ENCODE peak calls at places on chromosomes 2 and 18, in six cellular contexts. K, A, F, U, R and D are unnamed samples. For H3K4me1, the result is how much of the 10 kb centered on the place peaks cover.

GRCh38 chr18:13424377-13424776 is 205.8 kb downstream of the LDLRAD4 start:
- DNase-seq in K (no peak), A (no peak), R (no peak), U (no peak), F (no peak), D (no peak)

GRCh38 chr18:27803957-27804356 is 373.0 kb downstream of the CDH2 start:
- DNase-seq in F (no peak), R (no peak), A (no peak), K (no peak), U (no peak), D (peak)

GRCh38 chr2:842151-842792 is 108.4 kb upstream of the SNTG2 start:
- DNase-seq in K (no peak), R (no peak), F (no peak), U (no peak), A (no peak), D (no peak)

GRCh38 chr2:126644630-126645191 is 11.2 kb upstream of the GYPC start:
- DNase-seq in U (peak), F (no peak), K (no peak), R (no peak), A (no peak), D (no peak)

GRCh38 chr2:209791151-209791550 is 19.5 kb downstream of the UNC80 start:
- DNase-seq in K (no peak), R (no peak), U (no peak), F (no peak), A (no peak), D (no peak)

GRCh38 chr18:21914739-21915319 is 174.2 kb downstream of the MIB1 start:
- DNase-seq in U (no peak), F (peak), A (no peak), R (no peak), K (no peak), D (peak)

GRCh38 chr2:67130526-67131309 is 266.4 kb upstream of the ETAA1 start:
- DNase-seq in K (no peak), R (no peak), A (no peak), F (no peak), U (no peak), D (peak)

GRCh38 chr2:171893196-171893823 is 734 bp downstream of the SLC25A12 start:
- DNase-seq in R (no peak), U (no peak), A (no peak), F (no peak), K (no peak), D (peak)

GRCh38 chr18:24461996-24462395 is 1.6 kb downstream of the HRH4 start:
- DNase-seq in A (no peak), K (no peak), R (no peak), U (no peak), F (no peak), D (no peak)

GRCh38 chr2:173350383-173350782 is 4.3 kb upstream of the CDCA7 start:
- DNase-seq in U (no peak), R (no peak), A (no peak), K (no peak), F (no peak), D (no peak)

GRCh38 chr2:31083204-31083993 is 54.8 kb downstream of the GALNT14 start:
- DNase-seq in U (no peak), K (no peak), F (no peak), A (no peak), R (no peak), D (no peak)

GRCh38 chr2:196846295-196846694 is 37.1 kb upstream of the C2orf66 start:
- DNase-seq in K (no peak), R (no peak), A (no peak), U (no peak), F (no peak), D (no peak)

GRCh38 chr2:115422004-115422634 is 979.7 kb downstream of the DPP10 start:
- DNase-seq in F (no peak), U (no peak), A (no peak), K (no peak), R (no peak), D (no peak)

GRCh38 chr2:38900726-38901125 is 11.1 kb downstream of the ARHGEF33 start:
- DNase-seq in R (no peak), A (no peak), F (no peak), K (no peak), U (no peak), D (no peak)

GRCh38 chr2:170277943-170278342 is 100.0 kb downstream of the MYO3B start:
- DNase-seq in R (no peak), F (no peak), K (no peak), U (no peak), A (no peak), D (no peak)

GRCh38 chr2:238143239-238143951 is 4.9 kb downstream of the KLHL30 start:
- DNase-seq in K (peak), A (no peak), U (no peak), R (peak), F (no peak), D (peak)

GRCh38 chr2:84697895-84698294 is 181.6 kb downstream of the DNAH6 start:
- DNase-seq in F (no peak), R (no peak), A (no peak), K (no peak), U (no peak), D (no peak)

GRCh38 chr2:200765995-200766660 is 45.6 kb upstream of the BZW1 start:
- DNase-seq in F (no peak), U (no peak), A (no peak), R (no peak), K (peak), D (no peak)

GRCh38 chr2:53768233-53768542 is 584 bp downstream of the CHAC2 start:
- DNase-seq in R (no peak), F (peak), U (no peak), K (no peak), A (peak), D (peak)

GRCh38 chr18:67742954-67743353 is 226.4 kb upstream of the DSEL start:
- DNase-seq in R (no peak), U (no peak), K (no peak), A (no peak), F (no peak), D (peak)

GRCh38 chr2:222844323-222844722 is 16.5 kb upstream of the ACSL3 start:
- DNase-seq in U (no peak), R (no peak), A (no peak), F (no peak), K (no peak), D (peak)

GRCh38 chr18:76476665-76477561 is 18.1 kb downstream of the ZNF516 start:
- DNase-seq in A (no peak), F (no peak), K (no peak), U (no peak), R (no peak), D (peak)

GRCh38 chr2:84959045-84959493 is 11.9 kb upstream of the KCMF1 start:
- DNase-seq in K (no peak), A (no peak), R (no peak), U (no peak), F (no peak), D (peak)

GRCh38 chr2:38439226-38439612 is 62.1 kb upstream of the ATL2 start:
- DNase-seq in K (no peak), R (no peak), F (no peak), U (no peak), A (no peak), D (no peak)

GRCh38 chr2:71612581-71613520 is 159.5 kb downstream of the DYSF start:
- DNase-seq in U (no peak), R (peak), K (no peak), F (no peak), A (peak), D (no peak)

GRCh38 chr18:60347526-60348045 is 25.0 kb downstream of the MC4R start:
- DNase-seq in F (no peak), U (no peak), K (no peak), R (no peak), A (no peak), D (no peak)

DNA sequence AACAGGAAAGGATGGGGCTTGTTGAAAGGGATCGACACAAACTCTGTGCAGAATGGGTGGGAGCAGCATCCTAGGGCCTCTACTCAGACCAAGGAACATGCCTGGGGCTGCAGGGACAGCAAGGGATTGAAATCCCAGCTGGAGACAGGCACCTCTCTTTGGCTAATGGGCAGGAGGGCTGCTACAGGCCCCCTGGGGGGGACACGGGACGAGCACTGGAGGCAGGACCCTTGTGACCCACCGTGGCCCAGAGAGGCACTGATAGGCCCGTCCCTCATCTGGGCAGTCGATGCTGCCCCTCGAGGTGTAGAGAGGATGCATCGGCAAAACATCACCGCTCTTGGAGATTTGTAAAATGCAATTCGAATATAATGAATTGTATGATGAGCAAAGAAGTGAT is 5.1 kb downstream of the HS1BP3 start:
- DNase-seq in R (peak), U (no peak), A (no peak), F (no peak), K (peak), D (no peak)
- H3K4me1 ChIP-seq in R (under half), U (under half), A (under half), F (under half), K (under half), D (under half)

DNA sequence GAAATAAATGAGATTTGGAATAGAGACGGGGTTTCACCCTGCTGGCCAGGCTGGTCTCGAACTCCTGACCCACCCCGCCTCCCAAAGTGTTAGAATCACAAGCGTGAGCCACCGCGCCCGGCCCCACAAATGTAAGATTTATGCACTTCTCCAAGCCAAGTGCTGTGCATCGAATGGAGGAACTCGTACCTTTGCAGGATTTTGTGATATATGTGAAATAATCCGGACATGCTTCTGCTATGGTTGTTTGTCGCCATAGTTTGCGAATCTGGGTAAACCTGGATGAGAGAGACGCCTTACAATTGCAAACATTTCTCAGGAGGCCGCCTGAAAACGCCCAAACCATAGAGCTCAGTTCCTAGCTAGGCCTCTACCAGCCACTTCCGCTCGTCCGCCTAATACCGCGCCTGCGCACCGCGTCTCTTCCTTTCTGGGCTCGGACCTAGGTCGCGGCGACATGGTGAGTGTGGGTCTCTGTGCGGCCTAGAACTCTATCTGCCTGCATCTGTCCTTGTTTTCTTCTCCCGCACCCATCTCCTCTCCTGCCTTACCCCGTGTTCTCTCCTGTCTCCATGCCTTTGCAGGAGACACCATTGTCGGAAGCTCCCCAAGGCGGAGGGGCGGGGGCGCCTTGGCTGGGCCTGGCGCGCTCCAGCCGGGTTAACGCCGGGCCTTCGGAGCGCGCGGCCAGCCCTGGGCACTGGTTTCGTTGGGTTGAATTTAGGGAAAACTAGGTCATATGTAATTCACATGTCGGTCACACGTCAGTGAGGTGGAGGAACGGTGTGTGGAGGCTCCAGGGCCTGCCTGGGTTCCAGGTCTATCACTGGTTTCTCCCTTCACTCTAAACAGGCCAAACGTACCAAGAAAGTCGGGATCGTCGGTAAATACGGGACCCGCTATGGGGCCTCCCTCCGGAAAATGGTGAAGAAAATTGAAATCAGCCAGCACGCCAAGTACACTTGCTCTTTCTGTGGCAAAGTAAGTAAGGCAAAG is at the start of gene RPL37A:
- DNase-seq in K (peak), U (peak), R (peak), F (peak), A (peak), D (peak)
- H3K4me1 ChIP-seq in K (under half), U (under half), R (under half), F (under half), A (under half), D (half or more)

GRCh38 chr2:43075906-43076585 is 150.4 kb downstream of the ZFP36L2 start:
- DNase-seq in U (no peak), R (peak), K (peak), F (no peak), A (no peak), D (peak)
- H3K4me1 ChIP-seq in U (under half), R (under half), K (under half), F (under half), A (under half), D (half or more)

DNA sequence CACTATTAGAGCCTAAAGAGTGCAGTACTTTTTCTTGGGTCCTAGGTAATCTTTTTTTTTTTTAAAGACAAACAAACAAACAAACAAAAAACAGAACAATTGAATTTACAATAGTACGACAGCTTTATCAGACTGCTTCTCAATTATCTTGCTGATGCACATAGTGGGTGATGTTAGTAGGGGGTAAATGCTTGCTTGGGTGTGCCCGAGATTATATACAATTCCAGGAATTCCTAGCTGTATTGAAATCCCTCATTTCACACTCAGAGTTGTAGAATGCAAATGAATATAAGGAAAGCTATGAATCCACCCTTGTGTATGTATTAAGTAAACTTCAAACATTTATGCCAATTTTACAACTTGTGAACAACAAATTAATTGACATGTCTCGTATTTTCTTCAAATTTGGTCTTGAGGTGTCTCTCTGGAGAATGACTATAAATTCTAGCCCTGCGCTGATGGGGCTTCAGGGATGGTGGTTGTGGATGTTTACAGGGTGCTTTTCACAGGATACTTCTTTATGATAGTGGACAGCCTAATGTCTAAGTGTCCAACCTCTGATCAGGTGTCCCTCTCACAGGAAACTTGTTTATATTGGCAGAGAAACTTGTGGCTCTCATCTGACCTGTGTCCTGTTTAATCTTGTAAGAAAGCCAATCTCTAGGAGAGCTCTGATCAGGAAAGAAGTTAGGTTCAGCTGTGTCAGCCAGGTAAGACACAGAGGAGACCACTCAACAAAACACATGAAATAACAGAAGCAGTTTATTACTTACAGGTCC is 61.9 kb upstream of the SLC39A10 start:
- DNase-seq in U (no peak), F (no peak), K (no peak), A (no peak), R (no peak), D (no peak)
- H3K4me1 ChIP-seq in U (under half), F (under half), K (under half), A (under half), R (under half), D (under half)

GRCh38 chr2:10378189-10378588 is 69.9 kb downstream of the ODC1 start:
- DNase-seq in F (no peak), K (no peak), A (no peak), U (no peak), R (peak), D (no peak)

GRCh38 chr2:10377747-10378085 is 70.4 kb downstream of the ODC1 start:
- DNase-seq in U (no peak), R (peak), A (no peak), F (no peak), K (no peak), D (no peak)

GRCh38 chr2:10374362-10374943 is 71.7 kb downstream of the HPCAL1 start:
- DNase-seq in F (no peak), K (no peak), R (peak), U (no peak), A (no peak), D (no peak)

GRCh38 chr2:10375570-10376266 is 72.4 kb downstream of the ODC1 start:
- DNase-seq in A (no peak), K (no peak), R (peak), F (no peak), U (no peak), D (no peak)

DNA sequence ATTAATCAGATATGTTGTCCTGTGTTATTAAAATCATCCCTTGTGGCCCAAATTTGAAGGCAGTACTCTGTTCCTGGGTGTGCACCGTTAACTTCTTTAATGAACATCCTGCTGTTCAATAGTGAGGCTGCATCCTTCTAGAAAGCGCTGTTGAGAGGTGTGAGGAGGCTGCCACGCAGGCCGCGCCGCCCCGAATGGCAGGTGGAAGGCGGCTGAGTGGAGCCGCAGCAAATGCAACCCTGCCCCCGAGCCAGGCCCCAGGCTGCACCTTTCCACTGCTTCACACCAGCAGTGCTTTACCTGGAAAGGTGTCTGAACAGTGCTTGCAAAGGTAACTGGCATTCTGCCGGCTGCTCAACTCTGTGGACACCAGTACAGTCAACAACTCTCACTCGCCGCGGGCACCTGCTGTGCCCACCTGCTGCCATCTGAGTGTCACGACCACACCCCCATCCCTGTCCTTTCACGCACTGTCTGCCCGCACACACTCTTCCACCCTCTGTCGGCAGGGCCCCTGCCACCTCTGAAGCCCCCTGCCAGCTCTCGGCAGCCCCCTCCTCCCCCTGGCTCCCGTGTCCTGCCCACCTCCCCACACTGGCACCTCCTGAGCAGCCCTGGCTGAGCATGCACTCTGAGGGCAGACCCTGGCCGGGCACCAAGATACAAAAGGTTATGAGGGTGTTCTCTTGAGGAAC is 70.9 kb downstream of the ODC1 start:
- DNase-seq in R (peak), U (no peak), F (no peak), A (no peak), K (no peak), D (no peak)
- H3K4me1 ChIP-seq in R (under half), U (under half), F (under half), A (under half), K (under half), D (under half)

GRCh38 chr2:69766014-69766413 is 24.1 kb downstream of the ANXA4 start:
- DNase-seq in U (no peak), R (no peak), A (no peak), F (no peak), K (no peak), D (no peak)

GRCh38 chr2:69764286-69765058 is 22.5 kb downstream of the ANXA4 start:
- DNase-seq in U (no peak), F (no peak), A (no peak), R (no peak), K (no peak), D (no peak)

GRCh38 chr2:69768217-69768616 is 26.3 kb downstream of the ANXA4 start:
- DNase-seq in A (no peak), F (no peak), U (no peak), K (no peak), R (no peak), D (no peak)

GRCh38 chr2:69768789-69769188 is 26.9 kb downstream of the ANXA4 start:
- DNase-seq in K (no peak), U (no peak), R (no peak), A (no peak), F (no peak), D (no peak)

GRCh38 chr2:69767034-69767433 is 25.1 kb downstream of the ANXA4 start:
- DNase-seq in U (no peak), R (peak), K (no peak), F (no peak), A (no peak), D (peak)
- H3K4me1 ChIP-seq in U (under half), R (under half), K (half or more), F (under half), A (half or more), D (half or more)

GRCh38 chr2:36369163-36369562 is 13.6 kb downstream of the CRIM1 start:
- DNase-seq in A (no peak), K (no peak), R (no peak), F (no peak), U (no peak), D (no peak)
- H3K4me1 ChIP-seq in A (half or more), K (half or more), R (under half), F (under half), U (under half), D (half or more)